ENCODE peak calls at places on chromosomes 5 and 9, in seven cellular contexts. V is NAMALWA; G is stimulated activated CD8-positive, alpha-beta memory T cell treated with anti-CD3 and anti-CD28 coated beads, Interleukin-12 subunit alpha, Interleukin-12 subunit beta, amount 100 ng/mL, for 1 hour; H is HS-5; J is activated CD8-positive, alpha-beta memory T cell treated with anti-CD3 and anti-CD28 coated beads, Interleukin-2, amount 10 ng/mL, durations not matched to agents 7 days and 5 days; S is T-cell; R is transverse colon. N is an unnamed sample.

GRCh38 chr5:131999041-131999440 is 12.4 kb downstream of the ACSL6 start:
- DNase-seq in V (no peak), G (no peak), H (no peak), J (no peak), S (no peak), R (no peak), N (no peak)

GRCh38 chr9:70510157-70510770 is 95.8 kb upstream of the KLF9 start:
- DNase-seq in V (peak), G (no peak), H (no peak), J (no peak), S (peak), R (peak), N (no peak)

GRCh38 chr9:83583151-83584014 is 39.6 kb upstream of the IDNK start:
- DNase-seq in V (peak), G (no peak), H (no peak), J (no peak), S (peak), R (peak), N (peak)

GRCh38 chr9:83934569-83935275 is 13.5 kb upstream of the KIF27 start:
- DNase-seq in V (no peak), G (no peak), H (no peak), J (no peak), S (no peak), R (no peak), N (no peak)

GRCh38 chr5:24642022-24642421 is 2.8 kb downstream of the CDH10 start:
- DNase-seq in V (peak), G (no peak), H (no peak), J (no peak), S (no peak), R (no peak), N (no peak)

GRCh38 chr5:72425995-72426394 is 81.2 kb downstream of the ZNF366 start:
- DNase-seq in V (no peak), G (no peak), H (no peak), J (no peak), S (no peak), R (no peak), N (no peak)

GRCh38 chr5:1504244-1504595 is 19.5 kb downstream of the LPCAT1 start:
- DNase-seq in V (no peak), G (no peak), H (no peak), J (no peak), S (no peak), R (no peak), N (no peak)

GRCh38 chr9:35452481-35452880 is 37.4 kb upstream of the RUSC2 start:
- DNase-seq in V (peak), G (no peak), H (no peak), J (no peak), S (no peak), R (no peak), N (no peak)

GRCh38 chr9:93908591-93909241 is 46.4 kb downstream of the BARX1 start:
- DNase-seq in V (no peak), G (no peak), H (no peak), J (no peak), S (no peak), R (no peak), N (no peak)

GRCh38 chr9:121169094-121169601 is 32.5 kb downstream of the RAB14 start:
- DNase-seq in V (peak), G (no peak), H (no peak), J (no peak), S (peak), R (no peak), N (no peak)

GRCh38 chr9:134496413-134497282 is 145.0 kb upstream of the COL5A1 start:
- DNase-seq in V (no peak), G (no peak), H (peak), J (no peak), S (no peak), R (peak), N (no peak)

GRCh38 chr5:107916731-107917725 is 246.3 kb upstream of the EFNA5 start:
- DNase-seq in V (no peak), G (no peak), H (no peak), J (no peak), S (no peak), R (no peak), N (no peak)

GRCh38 chr5:149001154-149001553 is 61.7 kb downstream of the SH3TC2 start:
- DNase-seq in V (no peak), G (no peak), H (no peak), J (no peak), S (no peak), R (no peak), N (no peak)

GRCh38 chr5:154858251-154858971 is at the start of gene CNOT8:
- DNase-seq in V (peak), G (peak), H (peak), J (peak), S (peak), R (peak), N (peak)

GRCh38 chr5:107516452-107517184 is 154.1 kb downstream of the EFNA5 start:
- DNase-seq in V (peak), G (no peak), H (peak), J (no peak), S (no peak), R (no peak), N (no peak)

GRCh38 chr5:132215329-132215728 is 12.3 kb downstream of the P4HA2 start:
- DNase-seq in V (no peak), G (no peak), H (peak), J (no peak), S (no peak), R (peak), N (no peak)

GRCh38 chr9:6907772-6908381 is 150.1 kb downstream of the KDM4C start:
- DNase-seq in V (peak), G (no peak), H (no peak), J (no peak), S (no peak), R (no peak), N (no peak)

GRCh38 chr9:71966601-71967000 is 55.2 kb downstream of the C9orf85 start:
- DNase-seq in V (no peak), G (no peak), H (no peak), J (no peak), S (no peak), R (no peak), N (no peak)

GRCh38 chr5:472656-473343 is 29.8 kb downstream of the EXOC3 start:
- DNase-seq in V (peak), G (peak), H (no peak), J (peak), S (peak), R (peak), N (peak)

GRCh38 chr5:141095263-141095641 is 837 bp downstream of the PCDHB2 start:
- DNase-seq in V (no peak), G (no peak), H (no peak), J (no peak), S (no peak), R (no peak), N (no peak)

GRCh38 chr9:100170556-100170955 is 71.5 kb downstream of the INVS start:
- DNase-seq in V (no peak), G (no peak), H (no peak), J (no peak), S (no peak), R (no peak), N (no peak)

GRCh38 chr9:127182901-127183746 is 60.7 kb upstream of the ANGPTL2 start:
- DNase-seq in V (no peak), G (no peak), H (no peak), J (no peak), S (no peak), R (no peak), N (no peak)

GRCh38 chr5:149015126-149015525 is 47.7 kb downstream of the SH3TC2 start:
- DNase-seq in V (no peak), G (no peak), H (no peak), J (no peak), S (no peak), R (no peak), N (no peak)

GRCh38 chr5:120655828-120656435 is 191.8 kb downstream of the PRR16 start:
- DNase-seq in V (peak), G (no peak), H (no peak), J (no peak), S (no peak), R (peak), N (no peak)

GRCh38 chr9:121780641-121781040 is 129.2 kb downstream of the DAB2IP start:
- DNase-seq in V (no peak), G (no peak), H (no peak), J (no peak), S (no peak), R (peak), N (no peak)

GRCh38 chr9:73741316-73741715 is 589.7 kb downstream of the ANXA1 start:
- DNase-seq in V (no peak), G (no peak), H (no peak), J (no peak), S (no peak), R (no peak), N (no peak)

GRCh38 chr5:66238435-66238834 is 94.3 kb downstream of the SREK1 start:
- DNase-seq in V (no peak), G (no peak), H (no peak), J (no peak), S (no peak), R (no peak), N (no peak)

GRCh38 chr9:122216138-122216797 is 12.5 kb downstream of the LHX6 start:
- DNase-seq in V (no peak), G (no peak), H (no peak), J (no peak), S (no peak), R (no peak), N (no peak)

GRCh38 chr5:111984044-111984443 is 227.1 kb upstream of the NREP start:
- DNase-seq in V (no peak), G (no peak), H (peak), J (no peak), S (no peak), R (no peak), N (no peak)

GRCh38 chr9:5355817-5356216 is 16.1 kb upstream of the RLN1 start:
- DNase-seq in V (no peak), G (no peak), H (no peak), J (no peak), S (no peak), R (no peak), N (no peak)

GRCh38 chr9:121564861-121565260 is 65.2 kb upstream of the GGTA1 start:
- DNase-seq in V (no peak), G (no peak), H (no peak), J (no peak), S (no peak), R (no peak), N (no peak)

GRCh38 chr5:76256116-76256889 is 146.8 kb upstream of the IQGAP2 start:
- DNase-seq in V (peak), G (peak), H (peak), J (peak), S (peak), R (peak), N (peak)

GRCh38 chr5:10354048-10354872 is 765 bp downstream of the MARCHF6 start:
- DNase-seq in V (peak), G (no peak), H (no peak), J (peak), S (peak), R (peak), N (no peak)

GRCh38 chr9:137255448-137256114 is 454 bp downstream of the NELFB start:
- DNase-seq in V (peak), G (no peak), H (no peak), J (peak), S (no peak), R (peak), N (no peak)

GRCh38 chr9:113776194-113776593 is 99.9 kb upstream of the ZNF618 start:
- DNase-seq in V (no peak), G (no peak), H (no peak), J (peak), S (no peak), R (no peak), N (no peak)

GRCh38 chr5:1007681-1008450 is 736 bp upstream of the NKD2 start:
- DNase-seq in V (peak), G (no peak), H (no peak), J (peak), S (no peak), R (peak), N (no peak)

GRCh38 chr9:94603259-94603776 is 9.7 kb upstream of the FBP2 start:
- DNase-seq in V (peak), G (peak), H (no peak), J (peak), S (peak), R (peak), N (peak)

N was measured in GM18507.